ENCODE peak calls at places on chromosomes 2 and 18, in six cellular contexts. K is nucleus accumbens, U is iris pigment epithelial cell, R is mesenteric fat pad, Q is fibroblast of the conjunctiva, X is Peyer's patch. Z is an unnamed sample.

GRCh38 chr2:157420771-157421323 is 23.0 kb downstream of the CYTIP start:
- DNase-seq in K (no peak), U (peak; percentile 36), R (no peak), Q (no peak), X (no peak), Z (peak; percentile 14)

GRCh38 chr18:62500966-62501591 is 21.7 kb upstream of the ZCCHC2 start:
- DNase-seq in K (no peak), U (no peak), R (no peak), Q (no peak), X (no peak), Z (no peak)

GRCh38 chr2:88538362-88538917 is 85.9 kb upstream of the FOXI3 start:
- DNase-seq in K (no peak), U (no peak), R (no peak), Q (no peak), X (no peak), Z (no peak)

GRCh38 chr2:238596571-238597551 is 170.1 kb downstream of the ASB1 start:
- DNase-seq in K (no peak), U (peak; percentile 91), R (peak; percentile 62), Q (peak; percentile 94), X (no peak), Z (peak; percentile 95)

GRCh38 chr2:62460175-62460574 is 45.8 kb downstream of the TMEM17 start:
- DNase-seq in K (peak; percentile 14), U (no peak), R (no peak), Q (no peak), X (no peak), Z (no peak)

GRCh38 chr18:2985628-2986027 is 27.3 kb downstream of the LPIN2 start:
- DNase-seq in K (no peak), U (peak; percentile 79), R (no peak), Q (no peak), X (no peak), Z (peak; percentile 68)

GRCh38 chr2:189581354-189582139 is 961 bp upstream of the SLC40A1 start:
- DNase-seq in K (no peak), U (no peak), R (no peak), Q (no peak), X (peak; percentile 61), Z (no peak)

GRCh38 chr2:152525277-152525838 is 190.4 kb downstream of the FMNL2 start:
- DNase-seq in K (no peak), U (peak; percentile 70), R (no peak), Q (peak; percentile 39), X (no peak), Z (peak; percentile 48)

GRCh38 chr2:208266641-208267335 is 733 bp downstream of the PIKFYVE start:
- DNase-seq in K (no peak), U (peak; percentile 48), R (no peak), Q (no peak), X (no peak), Z (peak; percentile 32)

GRCh38 chr2:45922577-45922988 is 271.1 kb downstream of the PRKCE start:
- DNase-seq in K (peak; percentile 30), U (peak; percentile 78), R (no peak), Q (peak; percentile 53), X (no peak), Z (peak; percentile 75)

GRCh38 chr2:212863185-212863588 is 288.2 kb downstream of the IKZF2 start:
- DNase-seq in K (no peak), U (peak; percentile 23), R (no peak), Q (peak; percentile 10), X (peak; percentile 40), Z (peak; percentile 28)

GRCh38 chr18:77700051-77700450 is 450.4 kb downstream of the GALR1 start:
- DNase-seq in K (no peak), U (no peak), R (no peak), Q (no peak), X (no peak), Z (peak; percentile 4)

GRCh38 chr18:34121157-34121807 is 103.4 kb downstream of the NOL4 start:
- DNase-seq in K (no peak), U (peak; percentile 28), R (no peak), Q (peak; percentile 6), X (no peak), Z (peak; percentile 3)

GRCh38 chr18:54528942-54529376 is 62.1 kb upstream of the DYNAP start:
- DNase-seq in K (no peak), U (no peak), R (no peak), Q (no peak), X (no peak), Z (no peak)

GRCh38 chr18:6058941-6059340 is 163.6 kb upstream of the TMEM200C start:
- DNase-seq in K (no peak), U (peak; percentile 72), R (no peak), Q (no peak), X (no peak), Z (peak; percentile 54)

GRCh38 chr18:75441921-75442320 is 14.4 kb upstream of the SMIM21 start:
- DNase-seq in K (no peak), U (no peak), R (no peak), Q (no peak), X (no peak), Z (peak; percentile 13)

GRCh38 chr2:227990937-227991336 is 119.5 kb downstream of the DAW1 start:
- DNase-seq in K (no peak), U (no peak), R (no peak), Q (no peak), X (no peak), Z (no peak)

GRCh38 chr2:58866040-58866439 is 624.9 kb upstream of the FANCL start:
- DNase-seq in K (no peak), U (no peak), R (no peak), Q (no peak), X (no peak), Z (no peak)

GRCh38 chr18:24731981-24732380 is 271.5 kb downstream of the HRH4 start:
- DNase-seq in K (no peak), U (no peak), R (no peak), Q (no peak), X (no peak), Z (no peak)

GRCh38 chr2:208179028-208179609 is 10.7 kb downstream of the C2orf80 start:
- DNase-seq in K (no peak), U (peak; percentile 16), R (no peak), Q (no peak), X (no peak), Z (no peak)

GRCh38 chr2:171630812-171631626 is 56.2 kb upstream of the DYNC1I2 start:
- DNase-seq in K (no peak), U (peak; percentile 31), R (no peak), Q (no peak), X (no peak), Z (peak; percentile 75)

GRCh38 chr2:164868563-164869419 is 27.2 kb upstream of the COBLL1 start:
- DNase-seq in K (no peak), U (peak; percentile 44), R (no peak), Q (peak; percentile 17), X (no peak), Z (no peak)

GRCh38 chr2:9558948-9559381 is 3.3 kb upstream of the ADAM17 start:
- DNase-seq in K (no peak), U (peak; percentile 91), R (peak; percentile 33), Q (peak; percentile 93), X (no peak), Z (peak; percentile 98)

GRCh38 chr2:109376796-109377495 is 236.8 kb downstream of the SEPTIN10 start:
- DNase-seq in K (no peak), U (no peak), R (peak; percentile 73), Q (no peak), X (peak; percentile 33), Z (no peak)

GRCh38 chr2:180761224-180761623 is 219.2 kb upstream of the UBE2E3 start:
- DNase-seq in K (no peak), U (peak; percentile 87), R (no peak), Q (peak; percentile 28), X (no peak), Z (peak; percentile 75)

GRCh38 chr2:64535024-64535423 is 10.9 kb downstream of the AFTPH start:
- DNase-seq in K (no peak), U (no peak), R (no peak), Q (no peak), X (no peak), Z (no peak)

GRCh38 chr2:195382186-195382585 is 274.8 kb upstream of the SLC39A10 start:
- DNase-seq in K (no peak), U (no peak), R (no peak), Q (no peak), X (no peak), Z (no peak)

GRCh38 chr18:56329536-56329935 is 308.9 kb downstream of the TXNL1 start:
- DNase-seq in K (no peak), U (no peak), R (no peak), Q (no peak), X (no peak), Z (no peak)

GRCh38 chr2:121888189-121888557 is 132.7 kb downstream of the TSN start:
- DNase-seq in K (no peak), U (no peak), R (no peak), Q (no peak), X (no peak), Z (no peak)

GRCh38 chr18:74191577-74191976 is 43.3 kb downstream of the TIMM21 start:
- DNase-seq in K (no peak), U (no peak), R (no peak), Q (no peak), X (no peak), Z (no peak)

GRCh38 chr2:224042191-224042696 is 3.2 kb upstream of the SERPINE2 start:
- DNase-seq in K (peak; percentile 56), U (peak; percentile 22), R (no peak), Q (no peak), X (no peak), Z (peak; percentile 62)

GRCh38 chr2:219178377-219179175 is 501 bp downstream of the RETREG2 start:
- DNase-seq in K (peak; percentile 85), U (peak; percentile 37), R (no peak), Q (no peak), X (no peak), Z (peak; percentile 19)

GRCh38 chr2:85887566-85888019 is 1.2 kb downstream of the ST3GAL5 start:
- DNase-seq in K (peak; percentile 82), U (peak; percentile 48), R (no peak), Q (no peak), X (peak; percentile 55), Z (peak; percentile 53)

GRCh38 chr2:176099159-176099736 is 347 bp upstream of the HOXD12 start:
- DNase-seq in K (no peak), U (no peak), R (no peak), Q (no peak), X (no peak), Z (no peak)